ENCODE peak calls at places on chromosomes 2 and 18, in nine cellular contexts. C is amniotic stem cell; R is neural progenitor cell; M is EL; B is effector memory CD4-positive, alpha-beta T cell; I is RPMI8226; S is cardiac muscle cell; P is BJ; X is NCI-H226. U is an unnamed sample.

GRCh38 chr2:176088048-176088936 is 4.2 kb upstream of the HOXD13 start:
- DNase-seq in B (no peak), C (peak), P (no peak), R (peak), S (peak), M (peak), X (peak), I (peak), U (no peak)

GRCh38 chr2:62596061-62596658 is 90.2 kb upstream of the TMEM17 start:
- DNase-seq in R (no peak), P (peak), X (peak), M (peak), I (no peak), C (peak), B (no peak), S (no peak), U (no peak)

GRCh38 chr2:19868705-19869550 is 32.9 kb downstream of the TTC32 start:
- DNase-seq in B (peak), R (peak), C (no peak), I (peak), X (no peak), S (peak), P (no peak), M (peak), U (no peak)

GRCh38 chr2:218229851-218230250 is 12.9 kb downstream of the ARPC2 start:
- DNase-seq in S (peak), C (no peak), R (no peak), P (no peak), I (peak), X (no peak), B (no peak), M (peak), U (no peak)

GRCh38 chr2:141699573-141699972 is 431.2 kb downstream of the LRP1B start:
- DNase-seq in B (no peak), M (no peak), C (no peak), X (no peak), P (no peak), S (no peak), R (no peak), I (no peak), U (no peak)

GRCh38 chr2:102481931-102482330 is 8.9 kb downstream of the SLC9A4 start:
- DNase-seq in R (no peak), P (no peak), S (no peak), I (no peak), C (no peak), M (no peak), X (no peak), B (no peak), U (no peak)

GRCh38 chr2:203636896-203637818 is 69.3 kb upstream of the CD28 start:
- DNase-seq in R (no peak), I (no peak), C (no peak), B (no peak), S (peak), X (no peak), P (no peak), M (no peak), U (no peak)

GRCh38 chr18:34707670-34708069 is 2.4 kb upstream of the DTNA start:
- DNase-seq in I (no peak), C (peak), S (peak), M (peak), B (no peak), X (peak), P (peak), R (peak), U (no peak)

GRCh38 chr2:63643486-63643885 is 54.7 kb downstream of the MDH1 start:
- DNase-seq in I (no peak), M (peak), P (no peak), S (no peak), R (no peak), C (no peak), X (peak), B (no peak), U (no peak)

GRCh38 chr2:121955313-121956211 is 200.1 kb downstream of the TSN start:
- DNase-seq in B (no peak), X (no peak), S (no peak), C (no peak), I (no peak), P (no peak), M (no peak), R (no peak), U (no peak)

GRCh38 chr2:189050110-189050712 is 76.0 kb downstream of the COL3A1 start:
- DNase-seq in B (no peak), C (no peak), P (no peak), X (no peak), I (no peak), S (no peak), M (no peak), R (no peak), U (no peak)

GRCh38 chr2:234334146-234334545 is 162.7 kb downstream of the ARL4C start:
- DNase-seq in X (no peak), R (peak), P (no peak), I (no peak), M (no peak), C (no peak), S (peak), B (no peak), U (no peak)

GRCh38 chr2:3037196-3038194 is 340.1 kb downstream of the EIPR1 start:
- DNase-seq in R (no peak), I (no peak), B (no peak), X (no peak), S (no peak), M (no peak), P (no peak), C (no peak), U (peak)

GRCh38 chr18:39624934-39625333 is 2059.3 kb upstream of the CELF4 start:
- DNase-seq in C (no peak), P (no peak), R (no peak), S (peak), X (peak), M (peak), I (no peak), B (no peak), U (no peak)

GRCh38 chr2:186734957-186735734 is 41.3 kb downstream of the FAM171B start:
- DNase-seq in C (no peak), X (no peak), M (no peak), S (no peak), B (no peak), P (no peak), I (no peak), R (no peak), U (no peak)

GRCh38 chr2:177143444-177143843 is 69.2 kb upstream of the HNRNPA3 start:
- DNase-seq in C (no peak), S (peak), R (peak), I (no peak), B (no peak), P (no peak), M (peak), X (peak), U (no peak)

GRCh38 chr2:196592331-196592911 is 47.1 kb upstream of the CCDC150 start:
- DNase-seq in X (no peak), S (peak), R (no peak), B (no peak), P (no peak), C (peak), M (peak), I (no peak), U (no peak)

GRCh38 chr2:27929916-27930486 is 39.5 kb downstream of the BABAM2 start:
- DNase-seq in C (no peak), S (peak), X (peak), B (no peak), P (no peak), M (no peak), I (no peak), R (no peak), U (no peak)

GRCh38 chr2:193751299-193751698 is 1556.6 kb upstream of the TMEFF2 start:
- DNase-seq in X (no peak), C (no peak), I (no peak), M (no peak), R (no peak), S (no peak), P (no peak), B (no peak), U (no peak)

GRCh38 chr2:145725876-145726275 is 1206.0 kb upstream of the ZEB2 start:
- DNase-seq in R (no peak), S (no peak), M (no peak), X (no peak), I (no peak), C (no peak), B (no peak), P (no peak), U (no peak)

GRCh38 chr2:127588241-127588640 is 52.8 kb downstream of the MYO7B start:
- DNase-seq in C (no peak), B (no peak), M (no peak), X (no peak), P (no peak), I (no peak), S (no peak), R (no peak), U (peak)

GRCh38 chr2:122451697-122452096 is 696.2 kb downstream of the TSN start:
- DNase-seq in X (no peak), B (no peak), S (no peak), I (no peak), C (no peak), M (no peak), R (no peak), P (no peak), U (no peak)

GRCh38 chr2:60476206-60476946 is 77.1 kb downstream of the BCL11A start:
- DNase-seq in C (no peak), S (no peak), R (no peak), X (no peak), I (no peak), B (no peak), P (no peak), M (no peak), U (no peak)

GRCh38 chr2:67858886-67859285 is 203.9 kb downstream of the C1D start:
- DNase-seq in B (no peak), P (no peak), C (no peak), S (no peak), X (no peak), M (no peak), I (no peak), R (no peak), U (no peak)

GRCh38 chr2:10717630-10718029 is 3.8 kb upstream of the ATP6V1C2 start:
- DNase-seq in P (peak), R (no peak), C (peak), S (peak), I (no peak), B (no peak), M (peak), X (peak), U (no peak)

GRCh38 chr18:62198259-62198658 is 11.2 kb downstream of the RELCH start:
- DNase-seq in B (no peak), S (no peak), C (no peak), I (no peak), R (no peak), X (no peak), M (no peak), P (no peak), U (no peak)